ENCODE peak calls at places on chromosome 17, in seven cellular contexts. One of them, this sample, is unnamed.

GRCh38 chr17:57309479-57309878 is 53.2 kb downstream of the MSI2 start:
- DNase-seq in stimulated activated naive CD8-positive, alpha-beta T cell treated with anti-CD3 and anti-CD28 coated beads, Interleukin-15, amount 100 ng/mL, for 72 hours: no peak
- DNase-seq in effector CD4-positive, alpha-beta T cell: no peak
- DNase-seq in substantia nigra: no peak
- DNase-seq in naive thymus-derived CD8-positive, alpha-beta T cell: no peak
- DNase-seq in left ventricle myocardium inferior: no peak
- DNase-seq in stimulated activated naive CD4-positive, alpha-beta T cell treated with Interleukin-2 at 50 U/mL for 16 hours: no peak
- DNase-seq in this sample: no peak

GRCh38 chr17:36195474-36196098 is 972 bp downstream of the CCL3L1 start:
- DNase-seq in stimulated activated naive CD8-positive, alpha-beta T cell treated with anti-CD3 and anti-CD28 coated beads, Interleukin-15, amount 100 ng/mL, for 72 hours: no peak
- DNase-seq in effector CD4-positive, alpha-beta T cell: no peak
- DNase-seq in substantia nigra: no peak
- DNase-seq in naive thymus-derived CD8-positive, alpha-beta T cell: no peak
- DNase-seq in left ventricle myocardium inferior: no peak
- DNase-seq in stimulated activated naive CD4-positive, alpha-beta T cell treated with Interleukin-2 at 50 U/mL for 16 hours: no peak
- DNase-seq in this sample: no peak

GRCh38 chr17:73196500-73196899 is 3.6 kb downstream of the COG1 start:
- DNase-seq in stimulated activated naive CD8-positive, alpha-beta T cell treated with anti-CD3 and anti-CD28 coated beads, Interleukin-15, amount 100 ng/mL, for 72 hours: no peak
- DNase-seq in effector CD4-positive, alpha-beta T cell: no peak
- DNase-seq in substantia nigra: no peak
- DNase-seq in naive thymus-derived CD8-positive, alpha-beta T cell: no peak
- DNase-seq in left ventricle myocardium inferior: no peak
- DNase-seq in stimulated activated naive CD4-positive, alpha-beta T cell treated with Interleukin-2 at 50 U/mL for 16 hours: no peak
- DNase-seq in this sample: no peak

GRCh38 chr17:29245401-29245800 is 1.3 kb upstream of the CRYBA1 start:
- DNase-seq in stimulated activated naive CD8-positive, alpha-beta T cell treated with anti-CD3 and anti-CD28 coated beads, Interleukin-15, amount 100 ng/mL, for 72 hours: no peak
- DNase-seq in effector CD4-positive, alpha-beta T cell: no peak
- DNase-seq in substantia nigra: no peak
- DNase-seq in naive thymus-derived CD8-positive, alpha-beta T cell: no peak
- DNase-seq in left ventricle myocardium inferior: no peak
- DNase-seq in stimulated activated naive CD4-positive, alpha-beta T cell treated with Interleukin-2 at 50 U/mL for 16 hours: no peak
- DNase-seq in this sample: no peak

GRCh38 chr17:50184611-50185398 is 16.6 kb downstream of the COL1A1 start:
- DNase-seq in stimulated activated naive CD8-positive, alpha-beta T cell treated with anti-CD3 and anti-CD28 coated beads, Interleukin-15, amount 100 ng/mL, for 72 hours: no peak
- DNase-seq in effector CD4-positive, alpha-beta T cell: no peak
- DNase-seq in substantia nigra: no peak
- DNase-seq in naive thymus-derived CD8-positive, alpha-beta T cell: no peak
- DNase-seq in left ventricle myocardium inferior: peak; percentile 36
- DNase-seq in stimulated activated naive CD4-positive, alpha-beta T cell treated with Interleukin-2 at 50 U/mL for 16 hours: no peak
- DNase-seq in this sample: no peak

GRCh38 chr17:52710363-52710901 is 551.9 kb upstream of the CA10 start:
- DNase-seq in stimulated activated naive CD8-positive, alpha-beta T cell treated with anti-CD3 and anti-CD28 coated beads, Interleukin-15, amount 100 ng/mL, for 72 hours: no peak
- DNase-seq in effector CD4-positive, alpha-beta T cell: no peak
- DNase-seq in substantia nigra: no peak
- DNase-seq in naive thymus-derived CD8-positive, alpha-beta T cell: no peak
- DNase-seq in left ventricle myocardium inferior: no peak
- DNase-seq in stimulated activated naive CD4-positive, alpha-beta T cell treated with Interleukin-2 at 50 U/mL for 16 hours: no peak
- DNase-seq in this sample: no peak

GRCh38 chr17:10198509-10199249 is at the start of gene GAS7:
- DNase-seq in stimulated activated naive CD8-positive, alpha-beta T cell treated with anti-CD3 and anti-CD28 coated beads, Interleukin-15, amount 100 ng/mL, for 72 hours: peak; percentile 38
- DNase-seq in effector CD4-positive, alpha-beta T cell: peak; percentile 13
- DNase-seq in substantia nigra: peak; percentile 70
- DNase-seq in naive thymus-derived CD8-positive, alpha-beta T cell: peak; percentile 33
- DNase-seq in left ventricle myocardium inferior: peak; percentile 81
- DNase-seq in stimulated activated naive CD4-positive, alpha-beta T cell treated with Interleukin-2 at 50 U/mL for 16 hours: no peak
- DNase-seq in this sample: peak; percentile 46

GRCh38 chr17:65783845-65784334 is 222.4 kb upstream of the AXIN2 start:
- DNase-seq in stimulated activated naive CD8-positive, alpha-beta T cell treated with anti-CD3 and anti-CD28 coated beads, Interleukin-15, amount 100 ng/mL, for 72 hours: no peak
- DNase-seq in effector CD4-positive, alpha-beta T cell: no peak
- DNase-seq in substantia nigra: no peak
- DNase-seq in naive thymus-derived CD8-positive, alpha-beta T cell: no peak
- DNase-seq in left ventricle myocardium inferior: no peak
- DNase-seq in stimulated activated naive CD4-positive, alpha-beta T cell treated with Interleukin-2 at 50 U/mL for 16 hours: no peak
- DNase-seq in this sample: no peak

GRCh38 chr17:42791948-42792347 is 6.6 kb downstream of the COA3 start:
- DNase-seq in stimulated activated naive CD8-positive, alpha-beta T cell treated with anti-CD3 and anti-CD28 coated beads, Interleukin-15, amount 100 ng/mL, for 72 hours: no peak
- DNase-seq in effector CD4-positive, alpha-beta T cell: no peak
- DNase-seq in substantia nigra: no peak
- DNase-seq in naive thymus-derived CD8-positive, alpha-beta T cell: no peak
- DNase-seq in left ventricle myocardium inferior: no peak
- DNase-seq in stimulated activated naive CD4-positive, alpha-beta T cell treated with Interleukin-2 at 50 U/mL for 16 hours: no peak
- DNase-seq in this sample: no peak

GRCh38 chr17:82876149-82876548 is 36.3 kb upstream of the ZNF750 start:
- DNase-seq in stimulated activated naive CD8-positive, alpha-beta T cell treated with anti-CD3 and anti-CD28 coated beads, Interleukin-15, amount 100 ng/mL, for 72 hours: no peak
- DNase-seq in effector CD4-positive, alpha-beta T cell: no peak
- DNase-seq in substantia nigra: no peak
- DNase-seq in naive thymus-derived CD8-positive, alpha-beta T cell: no peak
- DNase-seq in left ventricle myocardium inferior: no peak
- DNase-seq in stimulated activated naive CD4-positive, alpha-beta T cell treated with Interleukin-2 at 50 U/mL for 16 hours: no peak
- DNase-seq in this sample: no peak

GRCh38 chr17:79671387-79671752 is 59.4 kb upstream of the ENPP7 start:
- DNase-seq in stimulated activated naive CD8-positive, alpha-beta T cell treated with anti-CD3 and anti-CD28 coated beads, Interleukin-15, amount 100 ng/mL, for 72 hours: no peak
- DNase-seq in effector CD4-positive, alpha-beta T cell: no peak
- DNase-seq in substantia nigra: no peak
- DNase-seq in naive thymus-derived CD8-positive, alpha-beta T cell: no peak
- DNase-seq in left ventricle myocardium inferior: peak; percentile 7
- DNase-seq in stimulated activated naive CD4-positive, alpha-beta T cell treated with Interleukin-2 at 50 U/mL for 16 hours: no peak
- DNase-seq in this sample: no peak

GRCh38 chr17:15981208-15981607 is 18.3 kb downstream of the ZSWIM7 start:
- DNase-seq in stimulated activated naive CD8-positive, alpha-beta T cell treated with anti-CD3 and anti-CD28 coated beads, Interleukin-15, amount 100 ng/mL, for 72 hours: peak; percentile 36
- DNase-seq in effector CD4-positive, alpha-beta T cell: no peak
- DNase-seq in substantia nigra: no peak
- DNase-seq in naive thymus-derived CD8-positive, alpha-beta T cell: no peak
- DNase-seq in left ventricle myocardium inferior: no peak
- DNase-seq in stimulated activated naive CD4-positive, alpha-beta T cell treated with Interleukin-2 at 50 U/mL for 16 hours: peak; percentile 28
- DNase-seq in this sample: no peak

GRCh38 chr17:16415031-16415924 is at the start of gene TRPV2:
- DNase-seq in stimulated activated naive CD8-positive, alpha-beta T cell treated with anti-CD3 and anti-CD28 coated beads, Interleukin-15, amount 100 ng/mL, for 72 hours: peak; percentile 37
- DNase-seq in effector CD4-positive, alpha-beta T cell: peak; percentile 31
- DNase-seq in substantia nigra: no peak
- DNase-seq in naive thymus-derived CD8-positive, alpha-beta T cell: peak; percentile 41
- DNase-seq in left ventricle myocardium inferior: peak; percentile 56
- DNase-seq in stimulated activated naive CD4-positive, alpha-beta T cell treated with Interleukin-2 at 50 U/mL for 16 hours: peak; percentile 41
- DNase-seq in this sample: peak; percentile 57

GRCh38 chr17:20073056-20073979 is 64.2 kb downstream of the SPECC1 start:
- DNase-seq in stimulated activated naive CD8-positive, alpha-beta T cell treated with anti-CD3 and anti-CD28 coated beads, Interleukin-15, amount 100 ng/mL, for 72 hours: peak; percentile 15
- DNase-seq in effector CD4-positive, alpha-beta T cell: peak; percentile 3
- DNase-seq in substantia nigra: peak; percentile 48
- DNase-seq in naive thymus-derived CD8-positive, alpha-beta T cell: peak; percentile 10
- DNase-seq in left ventricle myocardium inferior: peak; percentile 67
- DNase-seq in stimulated activated naive CD4-positive, alpha-beta T cell treated with Interleukin-2 at 50 U/mL for 16 hours: peak; percentile 5
- DNase-seq in this sample: peak; percentile 23

This sample was measured in CD8-positive, alpha-beta memory T cell.